ENCODE peak calls at places on chromosome 7, in nine cellular contexts. V, G, Z, B, I, Q, M, A and D are unnamed samples.

GRCh38 chr7:38222481-38223096 is 44.5 kb downstream of the STARD3NL start:
- DNase-seq in I (peak), A (no peak), Q (peak), G (peak), V (no peak), M (no peak), B (no peak), Z (peak), D (no peak)

GRCh38 chr7:28626629-28627262 is 214.4 kb downstream of the CREB5 start:
- DNase-seq in I (peak), B (no peak), V (no peak), Z (peak), Q (no peak), A (no peak), G (no peak), M (no peak), D (no peak)

GRCh38 chr7:64114791-64115190 is 69.6 kb downstream of the ZNF727 start:
- DNase-seq in I (no peak), V (no peak), M (no peak), Z (no peak), G (no peak), A (no peak), B (no peak), Q (no peak), D (no peak)

GRCh38 chr7:117364204-117364755 is 41.4 kb upstream of the WNT2 start:
- DNase-seq in Q (no peak), B (no peak), M (no peak), Z (no peak), A (no peak), I (no peak), G (no peak), V (no peak), D (no peak)

GRCh38 chr7:123455965-123456364 is 78.4 kb downstream of the IQUB start:
- DNase-seq in A (no peak), V (no peak), M (no peak), B (no peak), Z (no peak), Q (no peak), I (no peak), G (no peak), D (no peak)

GRCh38 chr7:112021348-112022044 is 184.7 kb downstream of the DOCK4 start:
- DNase-seq in B (no peak), V (no peak), G (no peak), Z (no peak), Q (no peak), A (no peak), M (no peak), I (no peak), D (no peak)

GRCh38 chr7:152336754-152337368 is 98.9 kb downstream of the KMT2C start:
- DNase-seq in Q (no peak), M (peak), I (no peak), B (no peak), V (no peak), A (no peak), Z (peak), G (peak), D (no peak)

GRCh38 chr7:129831424-129832058 is 121.2 kb downstream of the UBE2H start:
- DNase-seq in Z (peak), A (peak), Q (no peak), G (no peak), I (no peak), V (no peak), M (no peak), B (no peak), D (no peak)

GRCh38 chr7:77338883-77339629 is 77.1 kb downstream of the GSAP start:
- DNase-seq in I (no peak), B (no peak), G (no peak), Q (no peak), V (no peak), Z (no peak), M (no peak), A (no peak), D (peak)

GRCh38 chr7:157903296-157903695 is 566.5 kb downstream of the DNAJB6 start:
- DNase-seq in V (no peak), G (no peak), B (no peak), I (no peak), Z (no peak), Q (no peak), A (no peak), M (no peak), D (no peak)

GRCh38 chr7:116210345-116211005 is at the start of gene TES:
- DNase-seq in B (peak), M (peak), G (no peak), V (peak), I (peak), Z (peak), A (peak), Q (no peak), D (no peak)

GRCh38 chr7:5382281-5383041 is 41.2 kb downstream of the TNRC18 start:
- DNase-seq in G (peak), I (peak), V (peak), Z (no peak), M (no peak), B (no peak), Q (no peak), A (no peak), D (no peak)

GRCh38 chr7:15678646-15679045 is 7.8 kb downstream of the MEOX2 start:
- DNase-seq in M (no peak), G (no peak), Q (no peak), I (no peak), V (no peak), A (no peak), B (no peak), Z (no peak), D (no peak)

GRCh38 chr7:35878356-35878755 is 77.5 kb downstream of the SEPTIN7 start:
- DNase-seq in G (no peak), A (no peak), Q (no peak), Z (no peak), M (no peak), V (no peak), I (no peak), B (no peak), D (no peak)

GRCh38 chr7:138345567-138345966 is 114.5 kb upstream of the TRIM24 start:
- DNase-seq in A (no peak), Z (no peak), Q (no peak), G (no peak), M (no peak), V (no peak), I (no peak), B (no peak), D (no peak)

GRCh38 chr7:801940-802364 is 30.3 kb upstream of the SUN1 start:
- DNase-seq in A (peak), Z (no peak), Q (no peak), B (peak), V (peak), G (peak), I (no peak), M (peak), D (no peak)

GRCh38 chr7:2638224-2638991 is 6.6 kb downstream of the TTYH3 start:
- DNase-seq in Z (no peak), I (no peak), Q (no peak), M (no peak), V (peak), G (peak), B (no peak), A (no peak), D (no peak)

GRCh38 chr7:124783271-124783670 is 17.7 kb upstream of the GPR37 start:
- DNase-seq in A (no peak), B (no peak), G (no peak), M (no peak), Q (no peak), I (no peak), V (no peak), Z (no peak), D (no peak)

GRCh38 chr7:141102436-141102835 is 28.6 kb downstream of the TMEM178B start:
- DNase-seq in V (no peak), A (no peak), Z (no peak), Q (no peak), G (no peak), M (no peak), B (no peak), I (no peak), D (no peak)

GRCh38 chr7:91083855-91084644 is 180.2 kb upstream of the FZD1 start:
- DNase-seq in M (peak), A (peak), G (no peak), B (peak), V (no peak), Q (no peak), Z (no peak), I (no peak), D (no peak)

GRCh38 chr7:22216309-22216708 is 140.6 kb downstream of the RAPGEF5 start:
- DNase-seq in A (no peak), B (no peak), Z (no peak), Q (no peak), M (no peak), G (no peak), I (no peak), V (no peak), D (no peak)

GRCh38 chr7:39624935-39625694 is 1.7 kb downstream of the RALA start:
- DNase-seq in A (no peak), M (no peak), B (no peak), G (no peak), Q (no peak), Z (no peak), I (peak), V (no peak), D (no peak)

GRCh38 chr7:120856621-120857352 is 1.2 kb downstream of the TSPAN12 start:
- DNase-seq in V (peak), A (peak), Q (peak), G (no peak), I (peak), M (peak), B (no peak), Z (peak), D (no peak)
- TF ChIP-seq EP300 in V (no peak), A (no peak), Q (peak), G (no peak), I (no peak), M (no peak), B (no peak), Z (no peak), D (no peak)

DNA sequence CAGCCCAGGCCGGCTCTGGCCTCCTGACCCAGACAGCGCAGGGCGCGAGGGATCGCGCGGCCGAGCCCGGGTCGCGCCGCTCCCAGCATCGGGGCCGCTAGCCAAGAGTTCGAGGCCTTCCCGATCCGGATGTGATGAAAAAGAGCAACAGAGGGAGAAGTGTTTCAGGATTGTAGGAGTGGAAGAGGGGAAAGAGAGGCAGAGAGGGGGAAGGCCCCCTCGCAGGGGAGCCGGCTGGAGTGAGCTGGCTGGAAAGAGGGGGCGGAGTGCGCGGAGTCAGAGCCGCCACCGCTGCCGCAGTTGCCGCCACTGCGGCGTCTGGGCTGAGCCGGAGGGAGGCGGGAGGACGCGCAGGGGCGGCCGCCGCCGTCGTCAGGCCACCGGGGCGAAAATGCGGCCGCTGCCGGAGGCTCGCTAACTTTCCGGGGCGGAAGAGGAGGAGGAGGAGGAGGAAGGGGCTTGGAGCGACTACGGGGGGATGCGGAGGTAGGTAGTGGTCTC is 307 bp downstream of the MDFIC start:
- DNase-seq in Z (peak), V (peak), G (peak), B (peak), I (no peak), Q (no peak), A (peak), M (peak), D (no peak)
- TF ChIP-seq POLR2A in Z (peak), V (peak), G (no peak), B (no peak), I (no peak), Q (peak), A (peak), M (peak), D (no peak)

GRCh38 chr7:105454058-105454739 is 65.5 kb upstream of the SRPK2 start:
- DNase-seq in B (no peak), A (no peak), I (no peak), G (no peak), V (no peak), Q (no peak), M (no peak), Z (no peak), D (no peak)
- TF ChIP-seq EP300 in B (no peak), A (no peak), I (no peak), G (no peak), V (no peak), Q (no peak), M (no peak), Z (no peak), D (no peak)

GRCh38 chr7:139777948-139778841 is at the start of gene HIPK2:
- DNase-seq in Z (peak), G (peak), Q (no peak), V (peak), A (peak), B (peak), M (peak), I (peak), D (no peak)
- TF ChIP-seq POLR2A in Z (peak), G (peak), Q (peak), V (no peak), A (no peak), B (no peak), M (no peak), I (peak), D (no peak)

GRCh38 chr7:92644406-92645113 is 54.4 kb upstream of the FAM133B start:
- DNase-seq in G (no peak), Q (no peak), Z (no peak), V (no peak), A (no peak), M (no peak), B (no peak), I (no peak), D (no peak)
- TF ChIP-seq EP300 in G (no peak), Q (no peak), Z (no peak), V (no peak), A (no peak), M (no peak), B (no peak), I (no peak), D (no peak)

GRCh38 chr7:102320601-102321350 is 34.1 kb downstream of the SH2B2 start:
- DNase-seq in A (no peak), Q (no peak), Z (no peak), G (no peak), I (no peak), B (no peak), V (no peak), M (no peak), D (no peak)
- TF ChIP-seq POLR2A in A (no peak), Q (peak), Z (no peak), G (no peak), I (no peak), B (no peak), V (no peak), M (no peak), D (no peak)